ENCODE peak calls at places on chromosomes 4 and X, in five cellular contexts. M, B, I, K and H are unnamed samples.

GRCh38 chr4:145012841-145013240 is 85.2 kb downstream of the ANAPC10 start:
- DNase-seq in M (peak), I (peak), B (peak), K (no peak), H (peak)

GRCh38 chrX:38923451-38923969 is 122.3 kb downstream of the MID1IP1 start:
- DNase-seq in M (no peak), I (no peak), B (no peak), K (no peak), H (no peak)

GRCh38 chrX:42096262-42096939 is 173.0 kb upstream of the CASK start:
- DNase-seq in B (peak), K (no peak), M (peak), I (peak), H (peak)

GRCh38 chrX:7278356-7278755 is 130.4 kb upstream of the PUDP start:
- DNase-seq in M (no peak), K (no peak), I (no peak), B (no peak), H (no peak)

GRCh38 chr4:95838192-95838591 is 1.7 kb upstream of the PDHA2 start:
- DNase-seq in B (no peak), I (no peak), K (peak), M (no peak), H (no peak)

GRCh38 chr4:131091896-131092295 is 1995.9 kb downstream of the C4orf33 start:
- DNase-seq in M (peak), B (peak), K (no peak), I (peak), H (peak)

GRCh38 chr4:161931089-161931488 is 232.7 kb downstream of the FSTL5 start:
- DNase-seq in I (no peak), M (no peak), K (no peak), B (no peak), H (no peak)

GRCh38 chr4:145775406-145775805 is 95.5 kb downstream of the C4orf51 start:
- DNase-seq in M (no peak), B (no peak), K (no peak), I (no peak), H (no peak)

GRCh38 chr4:113406723-113407016 is 354.9 kb downstream of the CAMK2D start:
- DNase-seq in K (no peak), B (no peak), M (no peak), I (no peak), H (no peak)

GRCh38 chr4:16707874-16708273 is 190.6 kb downstream of the LDB2 start:
- DNase-seq in K (no peak), B (no peak), I (peak), M (peak), H (peak)

GRCh38 chr4:148214529-148215166 is 227.6 kb downstream of the NR3C2 start:
- DNase-seq in K (no peak), I (no peak), B (peak), M (peak), H (peak)

GRCh38 chr4:88033309-88033708 is 25.9 kb downstream of the PKD2 start:
- DNase-seq in B (peak), M (peak), I (peak), K (peak), H (peak)

GRCh38 chr4:27278615-27279014 is 418.0 kb downstream of the STIM2 start:
- DNase-seq in K (peak), I (peak), M (peak), B (peak), H (peak)

GRCh38 chr4:88166608-88167007 is 8.2 kb upstream of the ABCG2 start:
- DNase-seq in I (no peak), B (no peak), K (no peak), M (no peak), H (peak)

GRCh38 chrX:77505227-77505626 is 58.0 kb downstream of the FGF16 start:
- DNase-seq in B (peak), K (no peak), I (peak), M (peak), H (peak)